ENCODE peak calls at places on chromosomes 16 and 17, in eight cellular contexts. J, D, E, M, Z, H, P and Q are unnamed samples.
A peak's percentile ranks its signal among the peaks of the same experiment; 100 is the strongest.

GRCh38 chr17:82655523-82655922 is 7.3 kb upstream of the WDR45B start:
- DNase-seq in J (no peak), D (no peak), E (peak; percentile 67), M (no peak), Z (no peak), H (no peak), P (no peak), Q (no peak)

GRCh38 chr17:40355123-40355803 is 9.3 kb downstream of the GJD3 start:
- DNase-seq in J (no peak), D (peak; percentile 90), E (peak; percentile 88), M (peak; percentile 75), Z (peak; percentile 71), H (peak; percentile 68), P (peak; percentile 92), Q (peak; percentile 50)

GRCh38 chr17:45091778-45092425 is 30.8 kb downstream of the NMT1 start:
- DNase-seq in J (peak; percentile 36), D (no peak), E (no peak), M (no peak), Z (no peak), H (peak; percentile 32), P (no peak), Q (peak; percentile 28)

GRCh38 chr16:74862743-74863244 is 88.2 kb upstream of the FA2H start:
- DNase-seq in J (peak; percentile 25), D (no peak), E (peak; percentile 46), M (no peak), Z (no peak), H (peak; percentile 60), P (no peak), Q (no peak)

GRCh38 chr17:81160306-81160705 is 5.0 kb upstream of the PVALEF start:
- DNase-seq in J (no peak), D (peak; percentile 83), E (peak; percentile 56), M (peak; percentile 64), Z (peak; percentile 40), H (no peak), P (peak; percentile 84), Q (no peak)

GRCh38 chr17:33657181-33657580 is 364.1 kb upstream of the ASIC2 start:
- DNase-seq in J (no peak), D (no peak), E (no peak), M (no peak), Z (no peak), H (no peak), P (no peak), Q (no peak)

GRCh38 chr17:30594223-30594952 is 117.2 kb downstream of the GOSR1 start:
- DNase-seq in J (no peak), D (no peak), E (no peak), M (no peak), Z (no peak), H (no peak), P (no peak), Q (no peak)

GRCh38 chr17:72336026-72336803 is 215.4 kb downstream of the SOX9 start:
- DNase-seq in J (peak; percentile 69), D (peak; percentile 75), E (no peak), M (no peak), Z (no peak), H (no peak), P (no peak), Q (no peak)

GRCh38 chr16:1579214-1579613 is 32.7 kb downstream of the IFT140 start:
- DNase-seq in J (no peak), D (no peak), E (no peak), M (no peak), Z (no peak), H (no peak), P (no peak), Q (no peak)

GRCh38 chr17:30212750-30213149 is 22.7 kb downstream of the SLC6A4 start:
- DNase-seq in J (no peak), D (no peak), E (no peak), M (no peak), Z (no peak), H (no peak), P (no peak), Q (no peak)

GRCh38 chr17:9381068-9381467 is 194.6 kb downstream of the STX8 start:
- DNase-seq in J (peak; percentile 26), D (no peak), E (no peak), M (no peak), Z (no peak), H (no peak), P (no peak), Q (no peak)

GRCh38 chr17:48333034-48333491 is 97.0 kb downstream of the SKAP1 start:
- DNase-seq in J (no peak), D (no peak), E (no peak), M (no peak), Z (no peak), H (peak; percentile 10), P (no peak), Q (no peak)

GRCh38 chr17:81094744-81095607 is 60.0 kb downstream of the BAIAP2 start:
- DNase-seq in J (peak; percentile 100), D (peak; percentile 93), E (peak; percentile 86), M (peak; percentile 57), Z (peak; percentile 84), H (peak; percentile 97), P (no peak), Q (peak; percentile 83)

GRCh38 chr16:85243312-85243711 is 131.0 kb upstream of the CIBAR2 start:
- DNase-seq in J (no peak), D (no peak), E (no peak), M (no peak), Z (no peak), H (no peak), P (no peak), Q (no peak)

GRCh38 chr16:35185366-35186044 is 1726.1 kb downstream of the TP53TG3F start:
- DNase-seq in J (no peak), D (no peak), E (no peak), M (no peak), Z (no peak), H (no peak), P (no peak), Q (no peak)
- H3K9me3 ChIP-seq in J (no peaks in the 10 kb centered on the region), D (peaks cover 3% of the 10 kb centered on the region), E (no peaks in the 10 kb centered on the region), M (no peaks in the 10 kb centered on the region), Z (no peaks in the 10 kb centered on the region), H (peaks cover 4% of the 10 kb centered on the region), P (no peaks in the 10 kb centered on the region), Q (no peaks in the 10 kb centered on the region)

GRCh38 chr17:66441012-66441703 is 138.7 kb downstream of the PRKCA start:
- DNase-seq in J (peak; percentile 36), D (no peak), E (no peak), M (no peak), Z (no peak), H (no peak), P (no peak), Q (peak; percentile 67)
- H3K4me3 ChIP-seq in J (no peak overlapping the region), D (no peak overlapping the region), E (no peak overlapping the region), M (no peak overlapping the region), Z (no peak overlapping the region), H (no peak overlapping the region), P (no peak overlapping the region), Q (no peak overlapping the region)

DNA sequence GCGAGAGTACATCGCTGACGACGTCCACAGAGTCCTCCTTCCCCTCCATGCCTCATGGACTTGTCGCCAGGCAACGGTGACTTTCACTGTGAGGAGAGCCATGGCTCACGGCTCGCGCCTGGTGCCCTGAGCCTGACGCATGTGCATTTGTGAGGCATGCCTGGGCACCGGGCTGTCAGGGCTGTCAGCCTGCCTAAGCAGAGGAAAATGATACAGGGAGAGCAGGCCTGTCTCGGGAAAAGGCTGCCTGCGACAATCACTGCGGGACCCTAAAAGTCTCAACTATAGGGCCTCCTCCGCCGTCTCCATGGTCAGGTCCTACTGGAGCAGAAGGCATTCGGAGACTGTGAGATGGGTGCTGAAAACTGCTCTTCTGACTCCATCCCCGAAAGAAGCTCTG is 135.5 kb upstream of the WSB1 start:
- DNase-seq in J (no peak), D (peak; percentile 42), E (no peak), M (no peak), Z (no peak), H (no peak), P (no peak), Q (no peak)
- H3K9me3 ChIP-seq in J (no peaks in the 10 kb centered on the region), D (no peaks in the 10 kb centered on the region), E (no peaks in the 10 kb centered on the region), M (no peaks in the 10 kb centered on the region), Z (no peaks in the 10 kb centered on the region), H (no peaks in the 10 kb centered on the region), P (no peaks in the 10 kb centered on the region), Q (no peaks in the 10 kb centered on the region)

DNA sequence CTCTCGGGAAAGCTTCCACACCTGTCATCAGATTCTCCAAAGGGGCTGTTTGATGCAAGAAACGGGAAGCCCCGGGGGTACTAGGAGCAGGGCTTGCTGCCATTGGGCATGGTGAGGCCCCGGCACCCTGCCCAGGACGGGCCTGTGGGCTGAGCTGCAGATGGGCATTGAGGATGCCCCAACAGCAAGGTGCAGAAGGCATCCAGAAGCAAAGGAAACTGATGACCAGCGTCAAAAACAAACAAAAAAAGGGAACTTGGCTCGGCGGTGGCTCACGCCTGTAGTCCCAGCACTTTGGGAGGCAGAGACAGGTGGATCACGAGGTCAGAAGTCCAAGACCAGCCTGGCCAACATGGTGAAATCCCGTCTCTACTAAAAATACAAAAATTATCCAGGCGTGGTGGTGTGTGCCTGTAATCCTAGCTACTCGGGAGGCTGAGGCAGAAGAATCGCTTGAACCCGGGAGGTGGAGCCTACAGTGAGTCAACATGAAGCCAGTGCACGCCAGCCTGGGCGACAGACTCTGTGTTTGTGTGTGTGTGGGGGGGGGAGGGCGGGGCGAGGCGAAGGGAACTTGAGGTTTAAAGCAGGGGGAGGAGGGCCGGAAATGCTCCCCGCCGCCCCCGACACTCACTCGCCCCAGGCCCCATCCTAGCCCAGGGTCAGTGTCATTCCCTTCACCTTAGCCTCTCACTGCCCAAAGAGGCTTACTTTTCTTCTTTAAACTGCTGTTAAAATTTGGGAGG is 1.7 kb upstream of the LIMD2 start:
- DNase-seq in J (no peak), D (peak; percentile 76), E (peak; percentile 91), M (no peak), Z (no peak), H (no peak), P (peak; percentile 78), Q (no peak)
- H3K4me3 ChIP-seq in J (no peak overlapping the region), D (no peak overlapping the region), E (peak overlapping the region; percentile 75), M (peak overlapping the region; percentile 62), Z (peak overlapping the region; percentile 72), H (no peak overlapping the region), P (no peak overlapping the region), Q (no peak overlapping the region)

DNA sequence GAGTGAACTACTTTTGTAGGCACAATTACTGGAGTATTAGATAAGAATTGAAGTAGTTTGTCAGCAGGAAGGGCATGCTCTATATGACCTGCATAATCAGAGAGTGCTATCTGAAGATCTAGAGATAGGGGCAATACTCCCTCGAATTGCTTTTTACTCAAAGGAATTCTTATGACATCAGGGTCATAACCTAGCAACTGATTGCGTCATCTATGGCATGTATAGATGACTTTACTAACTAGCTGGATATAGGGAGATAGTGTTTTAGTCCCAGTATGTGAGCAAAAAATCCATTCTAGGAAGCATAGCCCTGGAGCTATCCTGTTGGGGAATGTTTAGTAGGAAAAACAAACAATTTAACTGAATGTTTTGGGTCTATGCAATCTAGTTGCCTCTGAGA is 109.5 kb upstream of the ZNF267 start:
- DNase-seq in J (no peak), D (no peak), E (no peak), M (no peak), Z (no peak), H (no peak), P (no peak), Q (no peak)
- H3K9me3 ChIP-seq in J (no peaks in the 10 kb centered on the region), D (peaks cover 74% of the 10 kb centered on the region), E (peaks cover 75% of the 10 kb centered on the region), M (peaks cover 92% of the 10 kb centered on the region), Z (peaks cover 92% of the 10 kb centered on the region), H (peaks cover 9% of the 10 kb centered on the region), P (peaks cover 24% of the 10 kb centered on the region), Q (peaks cover 35% of the 10 kb centered on the region)

DNA sequence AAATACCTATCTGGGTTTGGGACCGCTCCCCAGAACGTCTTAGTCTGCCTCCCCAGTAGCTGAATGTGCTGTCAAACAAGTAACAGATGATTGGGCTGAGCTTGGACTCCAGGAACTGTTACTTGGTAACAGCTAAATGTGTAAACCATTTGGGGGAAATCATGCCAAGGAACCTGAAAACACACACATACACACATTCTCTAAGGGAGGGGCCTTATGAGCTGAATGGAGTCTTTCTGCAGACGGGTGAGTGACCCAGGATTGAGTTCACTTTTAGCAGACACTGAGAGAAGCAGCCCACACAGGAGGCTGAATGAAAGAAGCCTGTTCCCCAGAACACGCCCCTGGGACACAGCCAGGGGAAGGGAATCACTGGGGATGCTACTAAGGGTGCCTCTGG is 1.6 kb downstream of the ACLY start:
- DNase-seq in J (peak; percentile 79), D (no peak), E (no peak), M (no peak), Z (no peak), H (peak; percentile 56), P (peak; percentile 76), Q (peak; percentile 14)
- H3K4me3 ChIP-seq in J (peak overlapping the region; percentile 95), D (peak overlapping the region; percentile 87), E (no peak overlapping the region), M (peak overlapping the region; percentile 85), Z (peak overlapping the region; percentile 91), H (no peak overlapping the region), P (peak overlapping the region; percentile 59), Q (peak overlapping the region; percentile 99)